ENCODE peak calls at places on chromosomes 11 and 22, in eight cellular contexts. Q is activated CD8-positive, alpha-beta memory T cell treated with anti-CD3 and anti-CD28 coated beads, Interleukin-2, amount 50 U/mL, for 4 hours; K is stimulated activated CD4-positive, alpha-beta T cell treated with anti-CD3 and anti-CD28 coated beads, TNF-alpha, amount 100 ng/mL, for 4 hours; J is naive B cell; G is NCI-H774; T is ureter; E is ovary; Z is glutamatergic neuron. M is an unnamed sample.

GRCh38 chr11:59216654-59217640 is 4.2 kb upstream of the MPEG1 start:
- DNase-seq in E (no peak), Z (no peak), G (no peak), J (peak), K (no peak), T (peak), Q (no peak), M (no peak)

GRCh38 chr11:72617080-72617744 is 57.0 kb downstream of the PDE2A start:
- DNase-seq in Q (no peak), K (no peak), Z (peak), G (no peak), T (peak), J (no peak), E (no peak), M (no peak)

GRCh38 chr22:21707677-21708076 is 27.9 kb downstream of the YPEL1 start:
- DNase-seq in G (no peak), J (no peak), Q (no peak), K (no peak), T (no peak), Z (no peak), E (no peak), M (no peak)

GRCh38 chr22:45237065-45237990 is 3.4 kb downstream of the KIAA0930 start:
- DNase-seq in Q (no peak), G (no peak), Z (no peak), E (no peak), K (no peak), J (no peak), T (no peak), M (no peak)

GRCh38 chr11:102437026-102437425 is 15.5 kb downstream of the TMEM123 start:
- DNase-seq in Z (no peak), T (no peak), K (no peak), J (no peak), E (no peak), G (no peak), Q (no peak), M (no peak)

GRCh38 chr11:1072116-1072820 is 2.4 kb upstream of the MUC2 start:
- DNase-seq in Z (no peak), T (no peak), Q (peak), G (no peak), K (no peak), J (no peak), E (no peak), M (no peak)

GRCh38 chr11:122917311-122917710 is 34.8 kb downstream of the JHY start:
- DNase-seq in J (no peak), G (no peak), T (no peak), K (no peak), Z (no peak), Q (no peak), E (no peak), M (no peak)

GRCh38 chr11:76810151-76810853 is 27.1 kb downstream of the TSKU start:
- DNase-seq in Z (no peak), K (no peak), Q (no peak), E (no peak), G (no peak), T (no peak), J (peak), M (peak)

GRCh38 chr11:111531156-111531555 is 9.4 kb upstream of the LAYN start:
- DNase-seq in T (no peak), J (no peak), K (no peak), Q (no peak), G (no peak), Z (no peak), E (no peak), M (no peak)

GRCh38 chr11:63552921-63553320 is 10.3 kb downstream of the PLAAT2 start:
- DNase-seq in Z (no peak), T (no peak), E (no peak), K (no peak), Q (no peak), J (no peak), G (no peak), M (no peak)

GRCh38 chr22:26418620-26419019 is 10.4 kb upstream of the ASPHD2 start:
- DNase-seq in E (no peak), T (no peak), Q (no peak), Z (no peak), K (no peak), G (no peak), J (no peak), M (no peak)

GRCh38 chr11:116865696-116866095 is 28.3 kb upstream of the APOA1 start:
- DNase-seq in Q (no peak), E (no peak), Z (no peak), K (no peak), G (no peak), J (no peak), T (no peak), M (no peak)

GRCh38 chr11:45756384-45757010 is 48.5 kb upstream of the SLC35C1 start:
- DNase-seq in Z (no peak), Q (no peak), E (no peak), K (no peak), T (no peak), J (no peak), G (no peak), M (no peak)

GRCh38 chr11:35007277-35007676 is 90.9 kb downstream of the PDHX start:
- DNase-seq in E (no peak), G (no peak), J (no peak), K (no peak), Z (no peak), Q (no peak), T (no peak), M (no peak)

GRCh38 chr22:35313311-35314121 is 13.8 kb downstream of the TOM1 start:
- DNase-seq in T (no peak), E (peak), Z (peak), K (no peak), Q (no peak), G (no peak), J (no peak), M (peak)

GRCh38 chr22:47450876-47451475 is 688.5 kb downstream of the TBC1D22A start:
- DNase-seq in G (no peak), T (no peak), K (no peak), J (no peak), Q (no peak), E (no peak), Z (no peak), M (no peak)

GRCh38 chr11:26473216-26474194 is 98.6 kb downstream of the MUC15 start:
- DNase-seq in T (no peak), J (no peak), Z (no peak), Q (no peak), E (no peak), G (no peak), K (no peak), M (peak)

GRCh38 chr22:49269371-49269770 is 558.3 kb downstream of the BRD1 start:
- DNase-seq in Q (no peak), K (no peak), G (no peak), Z (no peak), E (no peak), J (no peak), T (no peak), M (no peak)

GRCh38 chr22:39997939-39998726 is 3.4 kb downstream of the FAM83F start:
- DNase-seq in J (no peak), G (peak), T (no peak), K (no peak), E (peak), Q (no peak), Z (peak), M (peak)

GRCh38 chr11:62575837-62576236 is 2.1 kb upstream of the EEF1G start:
- DNase-seq in G (no peak), Z (no peak), K (no peak), Q (no peak), E (no peak), J (no peak), T (no peak), M (no peak)

GRCh38 chr11:95154514-95154913 is 64.9 kb downstream of the ENDOD1 start:
- DNase-seq in Q (peak), G (peak), J (peak), Z (peak), T (peak), K (peak), E (no peak), M (peak)

GRCh38 chr11:74354036-74354435 is 42.6 kb upstream of the P4HA3 start:
- DNase-seq in E (no peak), K (no peak), Q (no peak), T (no peak), G (no peak), J (no peak), Z (no peak), M (no peak)

GRCh38 chr11:16381177-16381576 is 24.8 kb upstream of the SOX6 start:
- DNase-seq in G (no peak), K (no peak), E (no peak), T (no peak), Q (no peak), J (no peak), Z (no peak), M (no peak)

GRCh38 chr22:26592368-26593015 is 2.6 kb upstream of the TPST2 start:
- DNase-seq in J (no peak), T (peak), Q (peak), Z (no peak), K (no peak), E (no peak), G (no peak), M (no peak)

GRCh38 chr11:119205080-119205479 is 1.1 kb upstream of the CBL start:
- DNase-seq in E (no peak), Z (no peak), T (no peak), K (no peak), Q (no peak), J (peak), G (no peak), M (no peak)

GRCh38 chr11:102666331-102666957 is 39.1 kb downstream of the MMP27 start:
- DNase-seq in Q (no peak), J (peak), Z (no peak), T (no peak), K (no peak), E (no peak), G (peak), M (peak)

GRCh38 chr11:62881579-62882427 is 1.1 kb downstream of the SLC3A2 start:
- DNase-seq in Z (peak), G (peak), J (no peak), E (peak), K (peak), T (peak), Q (peak), M (peak)

GRCh38 chr11:12845739-12846358 is 163.3 kb upstream of the RASSF10 start:
- DNase-seq in G (peak), J (no peak), Z (peak), Q (no peak), T (no peak), E (peak), K (no peak), M (peak)

GRCh38 chr22:46547883-46548244 is 10.4 kb upstream of the CELSR1 start:
- DNase-seq in G (no peak), T (peak), Q (no peak), Z (no peak), K (no peak), J (no peak), E (no peak), M (no peak)

GRCh38 chr11:46710821-46711269 is 8.2 kb upstream of the F2 start:
- DNase-seq in E (peak), J (no peak), T (no peak), Q (no peak), G (no peak), Z (no peak), K (no peak), M (no peak)

GRCh38 chr11:19872526-19873135 is 160.0 kb downstream of the NAV2 start:
- DNase-seq in K (no peak), Q (no peak), Z (no peak), T (no peak), E (no peak), G (peak), J (no peak), M (no peak)

GRCh38 chr11:101825551-101825950 is 89.3 kb upstream of the CEP126 start:
- DNase-seq in T (no peak), E (no peak), Z (no peak), G (no peak), Q (no peak), J (no peak), K (no peak), M (no peak)

GRCh38 chr22:27489265-27489675 is 312.3 kb downstream of the MN1 start:
- DNase-seq in Q (no peak), Z (no peak), T (no peak), K (no peak), E (no peak), J (no peak), G (no peak), M (no peak)

GRCh38 chr11:133049244-133050019 is 482.9 kb downstream of the OPCML start:
- DNase-seq in Z (no peak), T (no peak), E (no peak), G (no peak), Q (no peak), K (no peak), J (no peak), M (no peak)

GRCh38 chr11:67055812-67056211 is 835 bp upstream of the RHOD start:
- DNase-seq in Q (no peak), K (peak), Z (no peak), G (no peak), T (no peak), E (no peak), J (no peak), M (no peak)

GRCh38 chr11:113274708-113275582 is 39.4 kb upstream of the TTC12 start:
- DNase-seq in J (no peak), Z (no peak), E (no peak), K (no peak), T (no peak), G (no peak), Q (no peak), M (peak)

GRCh38 chr11:116217006-116217405 is 555.8 kb downstream of the BUD13 start:
- DNase-seq in J (no peak), E (no peak), Z (peak), K (no peak), Q (no peak), T (no peak), G (no peak), M (no peak)

GRCh38 chr11:23765862-23766261 is 731.0 kb upstream of the LUZP2 start:
- DNase-seq in J (no peak), G (no peak), E (no peak), T (no peak), Z (no peak), K (no peak), Q (no peak), M (no peak)

M was measured in BE2C.